ENCODE peak calls at places on chromosomes 7 and 10, in four cellular contexts. Y is bronchial epithelial cell, G is endodermal cell, T is A549. J is an unnamed sample.

GRCh38 chr10:8137272-8137680 is 82.8 kb downstream of the GATA3 start:
- DNase-seq in Y (no peak), G (no peak), T (no peak), J (no peak)

GRCh38 chr10:1650542-1651279 is 86.6 kb downstream of the ADARB2 start:
- DNase-seq in G (peak; percentile 27), T (no peak), Y (no peak), J (no peak)

GRCh38 chr7:20083781-20084180 is 133.4 kb downstream of the MACC1 start:
- DNase-seq in T (peak; percentile 1), G (no peak), Y (peak; percentile 89), J (peak; percentile 49)

GRCh38 chr7:69934475-69934903 is 336.2 kb downstream of the AUTS2 start:
- DNase-seq in G (no peak), Y (no peak), T (no peak), J (no peak)

GRCh38 chr7:142774826-142775225 is 4.1 kb downstream of the PRSS2 start:
- DNase-seq in G (no peak), Y (no peak), T (no peak), J (peak; percentile 57)

GRCh38 chr7:149856-150636 is 42.3 kb upstream of the FAM20C start:
- DNase-seq in T (no peak), G (peak; percentile 73), Y (peak; percentile 2), J (no peak)

GRCh38 chr7:134907639-134908038 is 78.7 kb upstream of the AGBL3 start:
- DNase-seq in T (no peak), G (no peak), Y (no peak), J (peak; percentile 39)

GRCh38 chr10:69413221-69413865 is 3.4 kb downstream of the TACR2 start:
- DNase-seq in Y (peak; percentile 43), T (peak; percentile 49), G (peak; percentile 92), J (peak; percentile 60)

GRCh38 chr10:133451346-133451745 is 2.4 kb upstream of the SCART1 start:
- DNase-seq in T (no peak), Y (no peak), G (no peak), J (no peak)

GRCh38 chr7:79453558-79454324 is at the start of gene MAGI2:
- DNase-seq in Y (peak; percentile 20), T (peak; percentile 20), G (peak; percentile 87), J (peak; percentile 88)

GRCh38 chr7:84216477-84216876 is 21.9 kb upstream of the SEMA3A start:
- DNase-seq in G (no peak), Y (peak; percentile 55), T (no peak), J (no peak)

GRCh38 chr7:90563286-90563685 is 32.8 kb upstream of the CDK14 start:
- DNase-seq in T (no peak), Y (no peak), G (no peak), J (no peak)

GRCh38 chr10:119207713-119208552 is 562 bp downstream of the GRK5 start:
- DNase-seq in G (peak; percentile 87), T (peak; percentile 48), Y (peak; percentile 51), J (peak; percentile 62)

GRCh38 chr10:119208553-119208940 is 1.2 kb downstream of the GRK5 start:
- DNase-seq in G (no peak), Y (peak; percentile 49), T (no peak), J (peak; percentile 58)

GRCh38 chr10:119209736-119210355 is 2.5 kb downstream of the GRK5 start:
- DNase-seq in Y (no peak), T (no peak), G (no peak), J (no peak)

GRCh38 chr10:119210633-119211032 is 3.3 kb downstream of the GRK5 start:
- DNase-seq in G (no peak), T (no peak), Y (no peak), J (no peak)

GRCh38 chr10:119209050-119209735 is 1.8 kb downstream of the GRK5 start:
- DNase-seq in Y (peak; percentile 28), G (peak; percentile 88), T (peak; percentile 41), J (no peak)
- H3K4me3 ChIP-seq in Y (no peak overlapping the region), G (no peak overlapping the region), T (peak overlapping the region; percentile 66), J (peak overlapping the region; percentile 80)

GRCh38 chr7:43838201-43838659 is 31.1 kb downstream of the MRPS24 start:
- DNase-seq in Y (no peak), G (no peak), T (no peak), J (no peak)
- H3K4me3 ChIP-seq in Y (no peak overlapping the region), G (no peak overlapping the region), T (no peak overlapping the region), J (no peak overlapping the region)

GRCh38 chr7:157465597-157466348 is 129.0 kb downstream of the DNAJB6 start:
- DNase-seq in G (no peak), Y (no peak), T (no peak), J (no peak)
- H3K4me3 ChIP-seq in G (no peak overlapping the region), Y (no peak overlapping the region), T (no peak overlapping the region), J (no peak overlapping the region)

GRCh38 chr7:121187222-121187621 is 141.6 kb upstream of the WNT16 start:
- DNase-seq in Y (no peak), T (no peak), G (no peak), J (no peak)
- H3K4me3 ChIP-seq in Y (no peak overlapping the region), T (no peak overlapping the region), G (no peak overlapping the region), J (no peak overlapping the region)

GRCh38 chr10:114023198-114023597 is 20.5 kb upstream of the ADRB1 start:
- DNase-seq in T (no peak), Y (no peak), G (no peak), J (peak; percentile 53)
- H3K4me3 ChIP-seq in T (no peak overlapping the region), Y (no peak overlapping the region), G (no peak overlapping the region), J (no peak overlapping the region)

DNA sequence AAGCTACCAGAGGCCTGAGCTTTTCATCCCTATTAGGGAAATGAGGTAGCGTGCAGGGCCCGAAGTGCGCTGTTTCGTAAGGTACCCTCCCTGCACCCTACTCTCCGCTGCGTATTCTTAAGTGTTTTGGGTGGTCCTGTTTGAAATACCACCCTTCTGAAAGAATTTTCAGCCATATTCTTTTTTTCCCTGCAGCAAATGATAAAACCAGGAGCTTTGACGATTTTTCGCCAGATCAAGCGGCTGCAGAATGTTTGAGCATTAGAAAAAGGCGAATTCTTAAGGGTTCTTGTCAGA is 1.2 kb downstream of the RSBN1L start:
- DNase-seq in Y (no peak), G (no peak), T (no peak), J (peak; percentile 77)
- H3K4me3 ChIP-seq in Y (peak overlapping the region; percentile 96), G (peak overlapping the region; percentile 92), T (peak overlapping the region; percentile 88), J (peak overlapping the region; percentile 98)

DNA sequence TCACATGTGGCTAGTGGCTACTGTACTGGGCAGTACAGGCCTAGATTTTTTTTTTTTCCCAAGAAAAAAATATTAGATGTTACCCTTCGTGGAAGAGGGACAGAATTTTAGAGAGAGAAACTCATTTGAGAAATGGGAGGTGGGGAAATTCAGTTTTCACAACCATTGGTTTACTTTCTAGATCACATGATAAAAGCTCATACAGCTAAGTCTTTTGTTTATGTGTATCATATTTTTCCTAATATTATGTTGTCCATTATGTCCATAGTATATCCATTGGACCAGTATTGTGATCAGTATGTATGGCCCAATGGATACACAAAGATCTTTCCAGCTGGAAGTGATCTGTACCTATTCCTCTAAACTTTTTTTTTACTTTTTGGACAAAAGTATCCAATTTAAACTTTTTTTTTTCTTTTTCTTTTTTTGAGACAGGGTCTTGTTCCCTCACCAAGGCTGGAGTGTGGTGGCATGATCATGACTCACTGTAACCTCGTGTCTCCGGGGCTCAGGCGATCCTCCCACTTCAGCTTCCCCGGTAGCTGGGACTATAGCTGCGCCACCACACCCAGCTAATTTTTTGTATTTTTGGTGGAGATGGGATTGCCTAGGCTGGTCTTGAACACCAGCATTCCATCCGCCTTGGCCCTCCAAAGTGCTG is 4.1 kb downstream of the CALU start:
- DNase-seq in Y (no peak), G (no peak), T (no peak), J (no peak)
- H3K4me3 ChIP-seq in Y (no peak overlapping the region), G (no peak overlapping the region), T (no peak overlapping the region), J (no peak overlapping the region)

GRCh38 chr7:97873606-97874005 is 1.4 kb upstream of the ASNS start:
- DNase-seq in G (peak; percentile 57), Y (no peak), T (no peak), J (no peak)
- H3K4me3 ChIP-seq in G (no peak overlapping the region), Y (no peak overlapping the region), T (no peak overlapping the region), J (no peak overlapping the region)

J was measured in foreskin fibroblast.